ENCODE peak calls at places on chromosomes 11 and 22, in four cellular contexts. E is CD8-positive, alpha-beta T cell; C is body of pancreas; Q is epithelial cell of esophagus. U is an unnamed sample.

GRCh38 chr11:41789376-41789775 is 329.9 kb upstream of the LRRC4C start:
- DNase-seq in E (no peak), C (no peak), Q (peak), U (no peak)

GRCh38 chr22:32541481-32541880 is 66.9 kb downstream of the FBXO7 start:
- DNase-seq in E (no peak), C (no peak), Q (no peak), U (no peak)

GRCh38 chr11:125990244-125990643 is 44.4 kb downstream of the VSIG10L2 start:
- DNase-seq in E (no peak), C (peak), Q (peak), U (peak)

GRCh38 chr11:77705195-77705876 is 67.7 kb upstream of the CLNS1A start:
- DNase-seq in E (no peak), C (no peak), Q (peak), U (peak)

GRCh38 chr11:120894207-120894989 is 129.5 kb upstream of the TBCEL start:
- DNase-seq in E (no peak), C (no peak), Q (peak), U (peak)

GRCh38 chr11:69644962-69645675 is 4.2 kb downstream of the CCND1 start:
- DNase-seq in E (no peak), C (no peak), Q (no peak), U (no peak)

GRCh38 chr11:68632802-68633201 is 51.5 kb upstream of the GAL start:
- DNase-seq in E (peak), C (peak), Q (peak), U (peak)

GRCh38 chr11:95716266-95716665 is 73.3 kb downstream of the FAM76B start:
- DNase-seq in E (no peak), C (no peak), Q (no peak), U (no peak)

GRCh38 chr22:46996595-46997310 is 234.3 kb downstream of the TBC1D22A start:
- DNase-seq in E (no peak), C (peak), Q (peak), U (no peak)

GRCh38 chr11:35662649-35663407 is at the start of gene TRIM44:
- DNase-seq in E (peak), C (peak), Q (peak), U (peak)

GRCh38 chr11:47917643-47918369 is 62.6 kb upstream of the PTPRJ start:
- DNase-seq in E (peak), C (peak), Q (peak), U (peak)

GRCh38 chr22:30325065-30325720 is 1.5 kb downstream of the TBC1D10A start:
- DNase-seq in E (no peak), C (peak), Q (peak), U (peak)

GRCh38 chr11:76388408-76388807 is 7.3 kb downstream of the GVQW3 start:
- DNase-seq in E (no peak), C (no peak), Q (no peak), U (no peak)

GRCh38 chr11:23233075-23233474 is 372.8 kb upstream of the CCDC179 start:
- DNase-seq in E (no peak), C (no peak), Q (no peak), U (no peak)

GRCh38 chr11:3073029-3073435 is 15.8 kb upstream of the CARS1 start:
- DNase-seq in E (no peak), C (no peak), Q (no peak), U (no peak)

GRCh38 chr11:120208012-120208441 is 2.8 kb upstream of the OAF start:
- DNase-seq in E (no peak), C (peak), Q (no peak), U (no peak)

GRCh38 chr22:48951836-48952235 is 875.8 kb downstream of the BRD1 start:
- DNase-seq in E (no peak), C (no peak), Q (no peak), U (no peak)

GRCh38 chr22:44382461-44383038 is 69.8 kb upstream of the SHISAL1 start:
- DNase-seq in E (no peak), C (no peak), Q (no peak), U (no peak)

GRCh38 chr11:10518123-10518522 is 22.9 kb downstream of the RNF141 start:
- DNase-seq in E (no peak), C (no peak), Q (peak), U (no peak)

GRCh38 chr11:70306586-70307033 is 36.1 kb downstream of the PPFIA1 start:
- DNase-seq in E (no peak), C (no peak), Q (peak), U (no peak)

GRCh38 chr11:48001438-48002021 is 21.2 kb downstream of the PTPRJ start:
- DNase-seq in E (peak), C (peak), Q (no peak), U (peak)

GRCh38 chr11:67437082-67437821 is at the start of gene PTPRCAP:
- DNase-seq in E (peak), C (no peak), Q (no peak), U (no peak)

GRCh38 chr11:21520244-21520643 is 672.6 kb upstream of the ANO5 start:
- DNase-seq in E (no peak), C (no peak), Q (no peak), U (no peak)

GRCh38 chr11:45921561-45922424 is 663 bp upstream of the LARGE2 start:
- DNase-seq in E (no peak), C (peak), Q (no peak), U (no peak)
- H3K4me3 ChIP-seq in E (peak), C (peak), Q (peak), U (no peak)

GRCh38 chr11:86066606-86067229 is 2.2 kb downstream of the PICALM start:
- DNase-seq in E (no peak), C (no peak), Q (no peak), U (no peak)
- H3K4me3 ChIP-seq in E (peak), C (peak), Q (peak), U (peak)

DNA sequence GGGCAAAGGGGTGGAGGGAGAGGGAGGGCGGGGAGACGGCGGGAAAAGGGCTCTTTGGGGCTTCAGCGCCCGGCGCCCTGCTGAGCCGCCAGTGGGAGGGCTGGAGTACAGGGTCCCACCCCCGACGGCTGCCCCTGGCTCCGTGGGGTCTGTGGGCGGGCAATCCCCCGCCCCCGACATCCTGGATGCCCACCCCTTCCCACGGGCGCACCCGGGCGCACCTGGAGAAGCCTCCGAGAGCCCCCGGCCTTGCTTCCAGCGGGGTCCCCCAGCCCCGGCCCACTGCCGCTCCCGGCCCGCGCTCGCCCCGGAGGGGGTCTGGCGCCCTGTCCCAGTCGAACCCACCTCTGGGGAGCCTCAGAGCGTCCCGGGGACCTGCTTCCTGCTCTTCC is 394 bp downstream of the CHRM4 start:
- DNase-seq in E (no peak), C (no peak), Q (no peak), U (no peak)
- H3K4me3 ChIP-seq in E (no peak), C (no peak), Q (no peak), U (no peak)

GRCh38 chr11:61008971-61009370 is 37.5 kb downstream of the CD6 start:
- DNase-seq in E (no peak), C (no peak), Q (no peak), U (no peak)

GRCh38 chr11:61011239-61011870 is 39.9 kb downstream of the CD6 start:
- DNase-seq in E (no peak), C (no peak), Q (no peak), U (no peak)

GRCh38 chr11:61010466-61011238 is 39.2 kb downstream of the CD6 start:
- DNase-seq in E (no peak), C (no peak), Q (no peak), U (no peak)

GRCh38 chr11:61009392-61010275 is 38.2 kb downstream of the CD6 start:
- DNase-seq in E (no peak), C (no peak), Q (no peak), U (no peak)

GRCh38 chr11:61011950-61012830 is 40.7 kb downstream of the CD6 start:
- DNase-seq in E (no peak), C (no peak), Q (no peak), U (no peak)
- H3K4me3 ChIP-seq in E (no peak), C (no peak), Q (no peak), U (no peak)

GRCh38 chr22:19287889-19288288 is 3.6 kb downstream of the CLTCL1 start:
- DNase-seq in E (no peak), C (no peak), Q (peak), U (peak)
- H3K4me3 ChIP-seq in E (no peak), C (no peak), Q (no peak), U (no peak)

GRCh38 chr11:115503083-115503885 is 931 bp downstream of the CADM1 start:
- DNase-seq in E (peak), C (peak), Q (peak), U (peak)
- H3K4me3 ChIP-seq in E (peak), C (peak), Q (peak), U (peak)

GRCh38 chr11:128690746-128691091 is 3.2 kb upstream of the FLI1 start:
- DNase-seq in E (no peak), C (no peak), Q (peak), U (no peak)

GRCh38 chr11:128688896-128689546 is 4.9 kb upstream of the FLI1 start:
- DNase-seq in E (no peak), C (no peak), Q (no peak), U (no peak)

GRCh38 chr11:128688031-128688713 is 5.7 kb upstream of the FLI1 start:
- DNase-seq in E (no peak), C (no peak), Q (no peak), U (no peak)

GRCh38 chr11:128689946-128690745 is 3.7 kb upstream of the FLI1 start:
- DNase-seq in E (no peak), C (no peak), Q (no peak), U (no peak)

DNA sequence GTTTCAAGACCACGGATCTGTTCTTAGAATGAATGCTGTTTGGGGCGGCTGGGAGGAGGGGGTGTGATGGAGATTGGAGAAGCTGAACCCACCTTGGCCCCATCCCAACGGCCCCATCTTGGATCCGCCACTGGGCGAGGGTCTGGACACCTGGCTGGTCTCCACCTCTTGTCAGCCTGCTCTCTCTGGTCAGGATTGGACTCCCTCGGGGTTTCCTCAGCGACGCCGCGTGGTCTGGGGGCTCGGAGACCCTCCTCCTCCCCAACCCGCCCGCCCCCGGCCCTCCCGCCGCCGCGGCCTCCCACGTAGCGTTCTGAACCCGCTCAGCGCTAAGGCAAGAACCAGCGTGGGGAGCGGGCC is 4.3 kb upstream of the FLI1 start:
- DNase-seq in E (no peak), C (no peak), Q (no peak), U (no peak)
- H3K4me3 ChIP-seq in E (no peak), C (no peak), Q (no peak), U (no peak)

GRCh38 chr11:73004088-73004487 is 138.0 kb downstream of the FCHSD2 start:
- DNase-seq in E (no peak), C (no peak), Q (no peak), U (no peak)
- H3K4me3 ChIP-seq in E (no peak), C (no peak), Q (no peak), U (no peak)

GRCh38 chr11:124643605-124644425 is 21.2 kb downstream of the TBRG1 start:
- DNase-seq in E (no peak), C (no peak), Q (peak), U (peak)
- H3K4me3 ChIP-seq in E (no peak), C (no peak), Q (no peak), U (no peak)

U was measured in MG63.